ENCODE peak calls at places on chromosomes 16 and 17, in ten cellular contexts. S is A549; F is WTC11; V is stimulated activated CD8-positive, alpha-beta memory T cell treated with anti-CD3 and anti-CD28 coated beads, Interleukin-12 subunit alpha, Interleukin-12 subunit beta, amount 100 ng/mL, for 4 hours; T is activated T-helper 1 cell treated with Interleukin-2 at 50 U/mL for 16 hours; W is KG1; O is HL-60; E is bronchial epithelial cell; L is effector memory CD8-positive, alpha-beta T cell; D is AG09319. I is an unnamed sample.

GRCh38 chr16:68356249-68356918 is 45.6 kb downstream of the PRMT7 start:
- DNase-seq in V (peak), T (peak), W (peak), D (no peak), F (no peak), S (no peak), L (peak), O (peak), E (no peak), I (peak)

GRCh38 chr17:73663614-73664013 is 19.4 kb upstream of the SDK2 start:
- DNase-seq in L (no peak), W (no peak), F (no peak), V (no peak), D (no peak), O (no peak), S (no peak), E (no peak), T (no peak), I (no peak)

GRCh38 chr17:78127888-78128615 is 503 bp downstream of the TMC6 start:
- DNase-seq in T (no peak), D (no peak), W (no peak), F (peak), E (no peak), S (no peak), V (no peak), L (no peak), O (peak), I (no peak)

GRCh38 chr17:56085576-56086267 is 67.6 kb upstream of the ANKFN1 start:
- DNase-seq in L (no peak), T (no peak), S (no peak), F (no peak), W (no peak), O (no peak), D (no peak), E (no peak), V (no peak), I (no peak)

GRCh38 chr17:65544658-65545057 is 16.8 kb downstream of the AXIN2 start:
- DNase-seq in E (no peak), W (no peak), L (no peak), D (no peak), S (no peak), V (no peak), T (no peak), O (no peak), F (no peak), I (no peak)

GRCh38 chr16:66923247-66923851 is 2.0 kb downstream of the RRAD start:
- DNase-seq in V (no peak), O (no peak), L (no peak), D (no peak), E (no peak), F (no peak), S (no peak), W (no peak), T (no peak), I (no peak)

GRCh38 chr17:65567566-65567965 is 6.1 kb upstream of the AXIN2 start:
- DNase-seq in V (no peak), F (no peak), T (no peak), E (no peak), S (no peak), W (no peak), O (no peak), D (no peak), L (no peak), I (no peak)

GRCh38 chr16:57304169-57305061 is 19.9 kb upstream of the PLLP start:
- DNase-seq in E (peak), L (no peak), T (no peak), S (peak), D (no peak), F (no peak), V (no peak), W (no peak), O (no peak), I (no peak)

GRCh38 chr16:5041604-5042133 is 7.9 kb upstream of the NAGPA start:
- DNase-seq in D (no peak), W (no peak), L (no peak), F (no peak), S (no peak), T (no peak), E (peak), O (no peak), V (no peak), I (no peak)

GRCh38 chr16:53756329-53756996 is 52.5 kb downstream of the FTO start:
- DNase-seq in F (no peak), O (no peak), L (no peak), V (no peak), S (no peak), W (no peak), D (no peak), E (no peak), T (no peak), I (no peak)

GRCh38 chr16:53080345-53081031 is 25.7 kb downstream of the CHD9 start:
- DNase-seq in W (no peak), F (no peak), E (peak), S (peak), V (no peak), O (no peak), D (peak), T (no peak), L (no peak), I (no peak)

GRCh38 chr17:17712268-17712924 is 31.1 kb downstream of the RAI1 start:
- DNase-seq in D (peak), L (no peak), V (no peak), S (no peak), E (peak), O (peak), W (no peak), F (no peak), T (no peak), I (no peak)

GRCh38 chr16:80910434-80910833 is 96.3 kb downstream of the CMC2 start:
- DNase-seq in V (no peak), L (no peak), W (no peak), E (no peak), S (no peak), T (no peak), F (no peak), D (no peak), O (no peak), I (no peak)

GRCh38 chr16:3029499-3030127 is 5.8 kb downstream of the THOC6 start:
- DNase-seq in S (no peak), V (no peak), W (no peak), L (no peak), O (peak), D (no peak), T (no peak), E (peak), F (no peak), I (no peak)

GRCh38 chr16:27245276-27246231 is 23.0 kb downstream of the NSMCE1 start:
- DNase-seq in V (no peak), F (no peak), T (no peak), E (peak), W (no peak), L (no peak), O (no peak), D (peak), S (peak), I (no peak)

GRCh38 chr17:31820691-31821435 is 38.2 kb downstream of the COPRS start:
- DNase-seq in O (no peak), W (no peak), D (no peak), E (peak), F (no peak), S (no peak), L (no peak), T (no peak), V (no peak), I (no peak)

GRCh38 chr17:56021681-56022205 is 131.5 kb upstream of the ANKFN1 start:
- DNase-seq in E (no peak), D (no peak), V (no peak), T (no peak), S (no peak), W (no peak), F (no peak), L (no peak), O (no peak), I (no peak)

GRCh38 chr17:78397681-78398101 is 19.2 kb downstream of the PGS1 start:
- DNase-seq in W (no peak), D (no peak), F (no peak), E (peak), O (no peak), L (no peak), S (no peak), T (no peak), V (no peak), I (no peak)

GRCh38 chr16:58516768-58517107 is 1.4 kb downstream of the SETD6 start:
- DNase-seq in O (peak), E (no peak), V (no peak), F (no peak), D (no peak), T (no peak), L (no peak), S (no peak), W (no peak), I (no peak)

GRCh38 chr16:23373436-23374219 is 71.5 kb downstream of the SCNN1B start:
- DNase-seq in T (no peak), E (no peak), W (no peak), L (no peak), F (no peak), V (no peak), S (no peak), D (no peak), O (no peak), I (no peak)

GRCh38 chr17:51372345-51373004 is 112.1 kb downstream of the UTP18 start:
- DNase-seq in W (peak), E (peak), V (no peak), O (peak), S (peak), T (no peak), D (no peak), F (peak), L (no peak), I (no peak)

GRCh38 chr17:39737761-39738567 is at the start of gene GRB7:
- DNase-seq in O (no peak), D (no peak), T (no peak), L (no peak), W (no peak), F (peak), E (peak), S (peak), V (no peak), I (no peak)

GRCh38 chr16:70589998-70590471 is 56.3 kb upstream of the IL34 start:
- DNase-seq in T (no peak), D (peak), W (no peak), O (no peak), V (no peak), E (peak), S (peak), L (no peak), F (no peak), I (no peak)

GRCh38 chr16:85330694-85331188 is 218.5 kb upstream of the CIBAR2 start:
- DNase-seq in W (peak), L (no peak), T (no peak), V (no peak), O (peak), S (peak), E (peak), D (peak), F (no peak), I (no peak)

GRCh38 chr17:12821376-12821940 is 32.2 kb downstream of the ARHGAP44 start:
- DNase-seq in V (no peak), W (no peak), S (no peak), T (no peak), L (no peak), D (no peak), O (no peak), F (no peak), E (peak), I (no peak)

GRCh38 chr17:49249292-49249794 is 18.8 kb upstream of the PHOSPHO1 start:
- DNase-seq in V (no peak), W (no peak), E (no peak), O (no peak), F (no peak), L (no peak), T (no peak), S (no peak), D (no peak), I (no peak)

GRCh38 chr16:11256657-11257130 is 690 bp upstream of the SOCS1 start:
- DNase-seq in L (no peak), V (no peak), F (peak), S (peak), T (no peak), O (no peak), D (no peak), W (no peak), E (no peak), I (no peak)

GRCh38 chr17:57337390-57337789 is 81.1 kb downstream of the MSI2 start:
- DNase-seq in D (no peak), O (no peak), L (no peak), T (no peak), V (no peak), S (no peak), W (no peak), E (no peak), F (no peak), I (no peak)

GRCh38 chr16:719815-720506 is 985 bp upstream of the ANTKMT start:
- DNase-seq in S (peak), T (no peak), E (peak), D (no peak), F (no peak), W (no peak), V (no peak), O (peak), L (no peak), I (no peak)